ENCODE peak calls at places on chromosomes 7 and 10, in five cellular contexts. Z, P, J, Q and F are unnamed samples.
A peak's percentile ranks its signal among the peaks of the same experiment; 100 is the strongest.

GRCh38 chr10:116263870-116264269 is 9.1 kb downstream of the GFRA1 start:
- DNase-seq in J (no peak), Q (no peak), Z (no peak), P (no peak), F (no peak)

GRCh38 chr10:115915429-115915828 is 357.6 kb downstream of the GFRA1 start:
- DNase-seq in Z (no peak), J (no peak), Q (no peak), P (no peak), F (no peak)

GRCh38 chr7:26202019-26202985 is 757 bp downstream of the CBX3 start:
- DNase-seq in Z (peak; percentile 41), Q (no peak), J (peak; percentile 84), P (peak; percentile 50), F (peak; percentile 41)

GRCh38 chr10:5040781-5041470 is 37.3 kb upstream of the AKR1C2 start:
- DNase-seq in J (no peak), Q (no peak), P (no peak), Z (no peak), F (no peak)

GRCh38 chr10:129761981-129762956 is 201.8 kb downstream of the EBF3 start:
- DNase-seq in Q (peak; percentile 3), J (peak; percentile 19), P (no peak), Z (no peak), F (no peak)

GRCh38 chr7:139923090-139923489 is 94.0 kb downstream of the TBXAS1 start:
- DNase-seq in Z (no peak), Q (no peak), J (no peak), P (no peak), F (no peak)

GRCh38 chr7:158695726-158696452 is 8.7 kb downstream of the NCAPG2 start:
- DNase-seq in Q (no peak), P (no peak), Z (no peak), J (no peak), F (peak; percentile 94)

GRCh38 chr7:39465055-39465929 is 100.9 kb upstream of the YAE1 start:
- DNase-seq in P (peak; percentile 34), Q (no peak), Z (no peak), J (no peak), F (peak; percentile 78)

GRCh38 chr7:36151921-36152755 is 916 bp upstream of the EEPD1 start:
- DNase-seq in Z (no peak), J (no peak), P (no peak), Q (no peak), F (no peak)

GRCh38 chr7:157590526-157590925 is 253.7 kb downstream of the DNAJB6 start:
- DNase-seq in Q (no peak), Z (no peak), P (no peak), J (no peak), F (no peak)

GRCh38 chr10:28312572-28312971 is 9.7 kb upstream of the MPP7 start:
- DNase-seq in J (no peak), P (no peak), Z (no peak), Q (no peak), F (peak; percentile 60)

GRCh38 chr10:113337142-113337541 is 215.7 kb upstream of the HABP2 start:
- DNase-seq in P (no peak), Z (no peak), J (no peak), Q (no peak), F (no peak)

GRCh38 chr10:33760544-33760943 is 426.1 kb upstream of the NRP1 start:
- DNase-seq in P (no peak), Z (no peak), Q (no peak), J (no peak), F (no peak)

GRCh38 chr7:95794917-95795515 is 22.7 kb downstream of the DYNC1I1 start:
- DNase-seq in Q (no peak), Z (no peak), P (peak; percentile 26), J (no peak), F (peak; percentile 34)

GRCh38 chr10:97334370-97335175 is at the start of gene FRAT2:
- DNase-seq in J (peak; percentile 97), Z (peak; percentile 82), Q (peak; percentile 89), P (peak; percentile 91), F (peak; percentile 95)

GRCh38 chr10:3783313-3783689 is 1.7 kb downstream of the KLF6 start:
- DNase-seq in Z (peak; percentile 34), Q (peak; percentile 63), J (no peak), P (peak; percentile 33), F (no peak)

GRCh38 chr7:137169282-137169698 is 174.2 kb downstream of the PTN start:
- DNase-seq in P (peak; percentile 49), J (peak; percentile 57), Z (peak; percentile 20), Q (no peak), F (peak; percentile 84)

GRCh38 chr7:149819961-149820340 is 18.2 kb upstream of the ZNF862 start:
- DNase-seq in Q (no peak), Z (no peak), J (peak; percentile 46), P (no peak), F (no peak)

GRCh38 chr7:8442814-8443304 is 9.4 kb downstream of the NXPH1 start:
- DNase-seq in J (peak; percentile 82), Q (peak; percentile 35), Z (peak; percentile 87), P (peak; percentile 28), F (peak; percentile 28)

GRCh38 chr10:31133628-31134302 is 102.1 kb upstream of the ZNF438 start:
- DNase-seq in P (peak; percentile 88), Z (peak; percentile 59), Q (peak; percentile 41), J (peak; percentile 92), F (peak; percentile 81)

GRCh38 chr10:60958892-60959601 is 15.1 kb upstream of the RHOBTB1 start:
- DNase-seq in Z (no peak), Q (no peak), J (no peak), P (no peak), F (peak; percentile 48)

GRCh38 chr7:93315896-93316295 is 83.7 kb downstream of the VPS50 start:
- DNase-seq in Z (no peak), J (no peak), P (no peak), Q (no peak), F (peak; percentile 63)

GRCh38 chr10:52525761-52526160 is 211.7 kb downstream of the DKK1 start:
- DNase-seq in P (no peak), Z (no peak), J (no peak), Q (no peak), F (peak; percentile 47)

GRCh38 chr10:74177140-74177677 is 26.2 kb downstream of the ADK start:
- DNase-seq in P (peak; percentile 14), Q (no peak), Z (no peak), J (peak; percentile 79), F (peak; percentile 53)

GRCh38 chr10:50501899-50502556 is 121.7 kb downstream of the SGMS1 start:
- DNase-seq in J (no peak), P (no peak), Q (no peak), Z (no peak), F (no peak)

GRCh38 chr10:93030409-93030808 is 30.2 kb upstream of the CYP26C1 start:
- DNase-seq in Z (no peak), J (no peak), Q (no peak), P (no peak), F (peak; percentile 75)

GRCh38 chr10:33180390-33180789 is 154.1 kb downstream of the NRP1 start:
- DNase-seq in Z (no peak), Q (no peak), J (no peak), P (no peak), F (peak; percentile 26)

GRCh38 chr10:31897506-31897905 is 31.1 kb downstream of the ARHGAP12 start:
- DNase-seq in J (no peak), Q (no peak), Z (no peak), P (no peak), F (no peak)

GRCh38 chr7:54546081-54546985 is 4.2 kb downstream of the VSTM2A start:
- DNase-seq in Q (no peak), Z (no peak), J (no peak), P (peak; percentile 93), F (no peak)

GRCh38 chr7:137681657-137682562 is 164.9 kb downstream of the DGKI start:
- DNase-seq in Q (no peak), J (no peak), Z (no peak), P (no peak), F (peak; percentile 78)

DNA sequence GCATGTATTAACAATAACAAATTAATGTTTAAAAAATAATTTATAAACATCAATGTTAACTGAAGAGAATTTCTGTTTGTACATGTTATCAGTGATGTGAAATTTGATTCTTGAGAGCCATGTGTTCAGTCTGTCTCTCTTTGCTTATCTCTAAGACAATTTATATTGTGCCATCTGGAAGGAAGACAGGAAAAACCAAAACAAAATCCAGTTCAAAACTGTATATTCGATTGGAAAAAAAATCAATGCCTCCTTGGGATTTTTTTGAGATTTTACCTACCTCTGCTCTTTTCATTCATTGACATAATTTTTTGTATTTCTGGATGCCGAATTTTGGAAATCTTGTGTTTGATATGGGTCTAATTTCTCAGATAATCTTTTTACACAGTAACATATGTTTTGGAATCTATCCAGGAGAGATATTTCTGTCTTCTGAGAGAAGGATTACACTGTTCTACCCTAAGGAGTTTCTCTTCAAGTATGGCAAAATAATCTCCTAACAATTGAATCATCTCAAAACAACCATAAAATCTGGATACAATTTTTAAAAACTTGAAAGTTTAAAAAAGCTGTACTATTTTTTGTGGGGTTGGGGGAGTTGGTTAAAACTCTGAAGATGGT is 311.9 kb upstream of the GNAI1 start:
- DNase-seq in Q (no peak), Z (no peak), J (no peak), P (no peak), F (no peak)
- TF ChIP-seq CTCF in Q (no peak), Z (no peak), J (no peak), P (no peak), F (no peak)

DNA sequence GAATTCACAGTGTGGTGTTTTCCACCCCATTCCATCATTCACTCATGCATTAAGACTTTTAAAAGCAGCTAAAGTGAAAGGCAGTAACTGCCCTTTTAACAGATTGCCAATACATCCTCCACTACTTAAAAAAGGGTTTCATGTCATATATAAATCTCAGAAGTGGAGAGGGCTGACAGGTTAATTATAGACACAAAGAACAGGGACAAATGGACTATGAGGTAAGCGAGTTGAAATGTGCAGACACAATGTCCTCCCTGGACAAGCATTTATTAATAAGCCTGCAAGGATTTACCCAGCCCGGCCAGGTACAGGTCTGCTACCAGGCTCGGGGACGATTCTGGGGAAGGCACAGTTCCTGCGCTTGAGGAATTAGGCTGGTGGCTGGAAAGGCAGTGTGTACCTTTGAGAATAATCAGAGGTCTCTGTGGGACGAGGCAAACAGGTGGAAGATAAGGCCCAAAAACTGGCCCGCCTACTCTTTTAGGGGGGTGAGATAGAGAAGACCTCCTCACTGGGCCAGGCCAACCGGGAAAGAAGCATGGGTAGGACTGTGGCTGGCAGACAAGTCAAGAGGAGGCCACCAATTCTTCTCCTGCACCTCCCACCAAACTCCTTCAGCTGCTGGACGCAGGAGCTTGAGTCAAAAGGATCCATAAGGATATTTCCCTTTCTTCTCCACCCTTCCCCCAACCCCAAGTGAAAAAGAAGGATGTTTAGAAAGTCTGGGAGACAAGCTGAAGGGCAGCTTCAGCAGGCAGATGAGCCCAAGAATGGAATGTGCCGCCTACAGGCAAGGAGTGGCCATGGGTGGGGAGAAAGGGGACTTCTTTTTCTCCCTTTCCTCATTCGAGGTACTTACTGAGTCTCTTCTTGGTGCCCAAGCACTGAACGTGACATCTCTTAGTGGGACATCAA is 1.5 kb downstream of the PDLIM1 start:
- DNase-seq in Z (no peak), P (peak; percentile 44), J (no peak), Q (no peak), F (peak; percentile 53)
- TF ChIP-seq CTCF in Z (no peak), P (peak; percentile 54), J (peak; percentile 30), Q (no peak), F (peak; percentile 31)

GRCh38 chr7:77651544-77652162 is 44.6 kb upstream of the RSBN1L start:
- DNase-seq in Z (no peak), P (peak; percentile 11), Q (no peak), J (no peak), F (peak; percentile 62)
- TF ChIP-seq CTCF in Z (peak; percentile 63), P (peak; percentile 43), Q (peak; percentile 74), J (peak; percentile 76), F (peak; percentile 65)

DNA sequence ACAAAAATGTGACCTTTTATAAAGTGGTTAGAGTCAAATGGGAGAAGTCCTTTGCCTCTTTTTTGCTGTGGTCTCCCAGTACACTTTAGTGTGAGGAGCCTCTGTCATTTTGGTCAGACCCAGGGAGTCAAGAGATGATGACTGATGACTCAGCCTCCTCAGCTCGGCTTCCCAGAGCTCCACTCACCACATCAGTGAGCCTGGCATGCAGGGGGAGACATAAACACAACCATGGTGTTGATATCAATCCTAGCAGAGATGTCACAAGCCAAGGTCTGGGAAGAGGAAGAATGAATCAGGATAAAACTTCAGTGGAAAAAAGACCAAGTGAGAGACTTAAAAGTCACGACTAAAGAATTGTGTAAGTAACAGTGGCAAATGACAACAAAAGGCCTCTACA is 50.1 kb downstream of the TFAM start:
- DNase-seq in J (no peak), Z (no peak), Q (no peak), P (no peak), F (peak; percentile 96)
- TF ChIP-seq CTCF in J (no peak), Z (no peak), Q (no peak), P (no peak), F (peak; percentile 18)